ENCODE peak calls at places on chromosomes 4 and X, in four cellular contexts. C is A549, M is heart right ventricle, Z is Peyer's patch. G is an unnamed sample.

GRCh38 chr4:19711871-19712270 is 539.8 kb upstream of the SLIT2 start:
- DNase-seq in Z (no peak), C (no peak), M (no peak), G (no peak)

GRCh38 chrX:52359614-52360232 is 9.1 kb upstream of the XAGE2 start:
- DNase-seq in C (no peak), M (no peak), Z (no peak), G (no peak)

GRCh38 chr4:107988763-107989035 is 990 bp upstream of the HADH start:
- DNase-seq in M (no peak), C (no peak), Z (no peak), G (no peak)

GRCh38 chrX:47584714-47585113 is 2.5 kb downstream of the TIMP1 start:
- DNase-seq in Z (no peak), M (no peak), C (no peak), G (no peak)

GRCh38 chr4:85929926-85930325 is 429.9 kb downstream of the MAPK10 start:
- DNase-seq in C (no peak), M (no peak), Z (peak), G (no peak)

GRCh38 chrX:68719904-68720614 is 72.6 kb downstream of the STARD8 start:
- DNase-seq in Z (no peak), C (no peak), M (no peak), G (no peak)

GRCh38 chr4:153154010-153154975 is 50.0 kb upstream of the TRIM2 start:
- DNase-seq in M (no peak), Z (no peak), C (no peak), G (no peak)

GRCh38 chr4:185285632-185286393 is 76.4 kb downstream of the SNX25 start:
- DNase-seq in Z (no peak), C (no peak), M (no peak), G (no peak)

GRCh38 chrX:2497961-2498780 is 2.6 kb downstream of the DHRSX start:
- DNase-seq in C (peak), M (no peak), Z (no peak), G (no peak)

GRCh38 chr4:136156947-136157346 is 1375.3 kb downstream of the PCDH18 start:
- DNase-seq in M (no peak), C (no peak), Z (no peak), G (no peak)

GRCh38 chrX:122625239-122625638 is 558.8 kb upstream of the GRIA3 start:
- DNase-seq in M (no peak), C (no peak), Z (no peak), G (no peak)

GRCh38 chr4:165288226-165288625 is 39.2 kb upstream of the MSMO1 start:
- DNase-seq in C (no peak), M (no peak), Z (no peak), G (no peak)
- H3K27ac ChIP-seq in C (no peak), M (no peak), Z (no peak), G (peak)

DNA sequence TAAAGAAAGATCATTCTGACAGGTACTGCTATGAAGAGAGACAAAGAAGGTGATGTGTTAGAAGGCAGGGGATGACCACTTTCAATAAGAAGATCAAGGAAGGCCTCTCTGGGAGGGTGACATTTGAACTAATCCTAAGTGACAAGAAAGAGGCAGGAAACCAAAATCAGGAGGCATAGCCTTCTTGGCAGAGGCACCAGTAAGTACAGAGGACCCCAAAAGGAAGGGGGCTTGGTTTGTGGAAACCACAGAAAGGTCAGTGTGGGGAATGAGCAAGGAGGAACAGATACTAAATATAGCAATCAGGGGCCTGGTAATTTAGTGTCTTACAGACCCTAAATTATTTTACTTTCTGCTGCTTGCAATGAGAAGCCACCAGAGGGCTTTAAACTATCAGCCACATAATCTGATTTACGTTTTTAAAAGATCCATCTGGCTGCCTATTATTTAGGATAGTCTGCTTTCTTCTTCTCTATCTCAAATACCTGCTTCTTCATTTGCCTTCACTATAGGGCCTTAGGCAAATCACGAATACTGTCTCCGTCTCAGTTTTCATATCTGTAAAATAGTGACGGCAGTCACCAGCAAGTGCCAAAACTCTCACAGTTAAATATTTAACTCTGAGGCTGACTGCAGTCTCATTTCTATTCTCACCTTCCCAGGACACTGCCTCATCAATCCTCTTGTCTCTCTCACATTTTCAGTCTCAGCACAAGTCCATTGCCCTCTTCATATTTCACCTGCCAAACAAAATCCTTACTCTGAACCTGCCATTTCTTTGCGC is 16.7 kb downstream of the NR3C2 start:
- DNase-seq in Z (no peak), M (no peak), C (no peak), G (no peak)
- TF ChIP-seq CTCF in Z (no peak), M (peak), C (no peak), G (no peak)

GRCh38 chr4:121764702-121765367 is at the start of gene SMIM43:
- DNase-seq in C (no peak), Z (no peak), M (no peak), G (no peak)
- H3K4me3 ChIP-seq in C (peak), Z (no peak), M (peak), G (peak)

DNA sequence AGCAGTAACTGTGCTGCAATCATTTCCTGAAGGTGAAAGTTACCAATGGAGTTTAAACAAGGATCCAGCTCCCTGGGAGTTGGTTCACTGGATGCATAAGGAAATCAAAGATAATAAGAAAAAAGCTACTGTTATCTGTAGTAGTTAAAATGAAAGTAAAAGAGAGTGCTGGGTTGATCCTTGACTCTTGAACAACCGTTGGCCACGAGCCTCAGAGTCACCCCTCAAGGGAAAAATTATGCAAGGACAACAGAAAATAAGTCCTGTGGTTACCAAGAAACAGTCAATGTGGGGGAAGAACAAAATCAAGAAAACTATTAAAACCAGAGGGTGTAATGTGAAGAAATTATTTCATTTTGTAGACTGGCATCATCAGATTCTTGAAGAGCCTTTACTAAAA is 49.7 kb upstream of the DDIT4L start:
- DNase-seq in M (peak), C (no peak), Z (no peak), G (no peak)
- H3K27ac ChIP-seq in M (no peak), C (no peak), Z (no peak), G (no peak)

GRCh38 chrX:64205735-64206491 is 405 bp upstream of the AMER1 start:
- DNase-seq in Z (peak), C (peak), M (peak), G (peak)
- TF ChIP-seq CTCF in Z (peak), C (no peak), M (no peak), G (no peak)

GRCh38 chrX:110213183-110213582 is 104.7 kb downstream of the AMMECR1 start:
- DNase-seq in Z (no peak), C (no peak), M (no peak), G (no peak)

GRCh38 chrX:110211340-110211739 is 106.5 kb downstream of the AMMECR1 start:
- DNase-seq in M (no peak), Z (no peak), C (no peak), G (no peak)

GRCh38 chrX:110208092-110208491 is 109.8 kb downstream of the AMMECR1 start:
- DNase-seq in C (no peak), M (no peak), Z (no peak), G (no peak)

GRCh38 chrX:110212299-110212698 is 105.6 kb downstream of the AMMECR1 start:
- DNase-seq in M (no peak), C (peak), Z (no peak), G (no peak)

DNA sequence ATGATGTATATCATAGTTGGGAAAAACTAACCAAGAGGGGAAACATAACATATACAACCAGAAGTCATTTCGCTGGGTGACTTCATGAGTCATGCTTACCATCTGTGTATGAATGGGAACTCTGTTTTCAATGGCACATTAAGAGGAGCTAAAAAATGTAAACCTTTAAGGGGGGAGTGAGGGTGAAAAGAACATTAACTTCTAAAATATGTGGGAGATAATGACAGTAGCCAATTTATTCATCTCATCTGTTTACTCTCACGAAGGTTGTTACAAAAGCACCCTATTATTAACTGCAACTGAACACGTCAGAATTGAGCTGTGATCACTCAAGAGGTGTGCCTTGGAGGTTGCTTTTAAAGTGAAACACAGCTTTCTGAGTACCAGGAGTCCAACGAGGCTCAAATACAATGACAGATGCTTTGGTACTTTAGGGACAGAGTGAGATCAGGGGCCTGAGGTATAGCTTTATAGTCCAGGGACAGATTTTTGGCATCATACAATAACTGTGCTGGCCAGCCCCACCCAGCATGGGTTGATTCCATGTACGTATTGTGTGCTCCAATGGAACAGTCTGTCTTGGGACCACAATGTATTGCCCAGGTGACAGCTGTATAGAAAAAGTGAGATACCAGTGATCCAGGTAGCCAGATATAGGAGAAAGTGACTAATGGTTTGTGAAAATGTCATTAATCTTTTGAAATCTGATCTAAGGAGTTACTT is 107.3 kb downstream of the AMMECR1 start:
- DNase-seq in M (no peak), C (peak), Z (no peak), G (no peak)
- H3K4me3 ChIP-seq in M (no peak), C (no peak), Z (no peak), G (no peak)

GRCh38 chr4:93759506-93759905 is 69.0 kb upstream of the ATOH1 start:
- DNase-seq in M (no peak), C (no peak), Z (no peak), G (no peak)

GRCh38 chr4:93764647-93765246 is 63.8 kb upstream of the ATOH1 start:
- DNase-seq in Z (no peak), M (no peak), C (peak), G (peak)

GRCh38 chr4:93760284-93760683 is 68.3 kb upstream of the ATOH1 start:
- DNase-seq in C (no peak), M (no peak), Z (no peak), G (no peak)
- H3K27ac ChIP-seq in C (no peak), M (no peak), Z (peak), G (no peak)

GRCh38 chr4:76375703-76376102 is 45.2 kb downstream of the CCDC158 start:
- DNase-seq in C (no peak), M (no peak), Z (no peak), G (no peak)

GRCh38 chr4:76376534-76376933 is 44.4 kb downstream of the CCDC158 start:
- DNase-seq in Z (no peak), M (no peak), C (no peak), G (no peak)

GRCh38 chr4:76373919-76374552 is 46.9 kb downstream of the CCDC158 start:
- DNase-seq in Z (no peak), C (no peak), M (no peak), G (no peak)

GRCh38 chr4:76377481-76377901 is 43.5 kb downstream of the CCDC158 start:
- DNase-seq in Z (no peak), M (no peak), C (no peak), G (no peak)

GRCh38 chr4:76374744-76375143 is 46.2 kb downstream of the CCDC158 start:
- DNase-seq in Z (no peak), M (no peak), C (no peak), G (no peak)
- TF ChIP-seq CTCF in Z (no peak), M (no peak), C (no peak), G (no peak)

GRCh38 chr4:123325241-123325681 is 71.3 kb upstream of the SPRY1 start:
- DNase-seq in C (no peak), Z (no peak), M (no peak), G (no peak)
- H3K4me3 ChIP-seq in C (no peak), Z (no peak), M (no peak), G (no peak)

DNA sequence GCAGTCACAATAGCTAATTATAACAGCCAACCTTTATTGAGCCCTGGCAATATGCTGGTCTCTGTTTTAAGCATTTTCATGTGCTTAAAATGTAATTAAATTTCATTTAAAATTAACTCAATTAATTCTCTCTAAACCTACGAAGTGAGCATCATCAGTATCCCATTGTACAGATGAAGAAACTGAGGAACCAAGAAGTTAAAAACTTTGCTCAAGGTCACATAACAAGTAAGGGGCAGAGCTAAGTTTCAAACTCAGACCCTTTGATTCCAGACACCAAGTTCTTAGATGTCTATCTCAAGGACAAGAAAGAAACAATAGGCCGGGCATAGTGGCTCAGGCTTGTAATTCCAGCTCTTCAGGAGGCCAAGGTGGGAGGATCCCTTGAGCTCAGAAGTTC is 55.9 kb upstream of the NFKB1 start:
- DNase-seq in C (no peak), M (no peak), Z (no peak), G (no peak)
- H3K27ac ChIP-seq in C (no peak), M (no peak), Z (no peak), G (no peak)

G was measured in dorsolateral prefrontal cortex.